ENCODE peak calls at places on chromosomes 7 and 10, in ten cellular contexts. Q is tibial nerve, J is testis, L is endothelial cell of umbilical vein, S is right lobe of liver, V is heart left ventricle, G is thyroid gland, M is lower leg skin, H is stomach, O is uterus. I is an unnamed sample.

GRCh38 chr10:119337223-119337622 is 129.9 kb downstream of the GRK5 start:
- DNase-seq in H (no peak), S (no peak), O (no peak), M (no peak), G (no peak), J (no peak), L (no peak), V (no peak), Q (no peak), I (no peak)

GRCh38 chr7:36638140-36638539 is 86.2 kb downstream of the AOAH start:
- DNase-seq in Q (no peak), G (no peak), V (no peak), M (no peak), L (no peak), H (no peak), S (no peak), O (no peak), J (no peak), I (no peak)

GRCh38 chr7:84193787-84194186 is 802 bp downstream of the SEMA3A start:
- DNase-seq in V (no peak), O (no peak), H (no peak), J (no peak), S (no peak), M (no peak), Q (no peak), L (peak), G (no peak), I (no peak)

GRCh38 chr7:26507375-26508068 is 215.9 kb downstream of the SNX10 start:
- DNase-seq in Q (no peak), J (no peak), G (no peak), H (no peak), S (no peak), M (no peak), O (no peak), L (peak), V (no peak), I (no peak)

GRCh38 chr10:124547651-124548168 is 86.1 kb downstream of the LHPP start:
- DNase-seq in V (no peak), O (no peak), G (no peak), Q (no peak), S (peak), L (no peak), H (no peak), J (no peak), M (no peak), I (no peak)

GRCh38 chr7:24728503-24729364 is 28.5 kb downstream of the GSDME start:
- DNase-seq in S (no peak), O (peak), Q (no peak), J (no peak), M (no peak), L (no peak), H (no peak), G (no peak), V (no peak), I (no peak)

GRCh38 chr10:102299873-102300272 is 54.5 kb downstream of the GBF1 start:
- DNase-seq in Q (no peak), J (no peak), M (no peak), O (no peak), G (no peak), L (no peak), S (no peak), V (no peak), H (no peak), I (no peak)

GRCh38 chr10:20596911-20597310 is 300.2 kb downstream of the NEBL start:
- DNase-seq in Q (no peak), G (no peak), J (no peak), M (no peak), V (no peak), S (no peak), L (no peak), O (no peak), H (no peak), I (no peak)

GRCh38 chr10:34565934-34566333 is 249.2 kb downstream of the PARD3 start:
- DNase-seq in V (no peak), G (no peak), L (no peak), J (no peak), M (no peak), H (no peak), O (no peak), Q (no peak), S (no peak), I (no peak)

GRCh38 chr7:27242580-27243339 is at the start of gene EVX1:
- DNase-seq in Q (no peak), V (no peak), J (no peak), H (no peak), O (no peak), G (no peak), S (no peak), M (no peak), L (no peak), I (no peak)

GRCh38 chr10:103192451-103193106 is 493 bp downstream of the NT5C2 start:
- DNase-seq in H (peak), Q (peak), V (peak), S (peak), G (peak), M (peak), L (peak), O (peak), J (peak), I (peak)

GRCh38 chr10:59872892-59873463 is 33.4 kb downstream of the CCDC6 start:
- DNase-seq in S (no peak), H (no peak), V (peak), G (peak), J (peak), Q (no peak), M (peak), L (peak), O (peak), I (no peak)

GRCh38 chr7:131329176-131329570 is 1.5 kb downstream of the MKLN1 start:
- DNase-seq in L (peak), G (no peak), S (peak), Q (no peak), M (no peak), O (no peak), V (no peak), J (peak), H (peak), I (no peak)

GRCh38 chr7:7772385-7772784 is 54.0 kb upstream of the RPA3 start:
- DNase-seq in L (peak), M (no peak), H (no peak), V (no peak), O (no peak), Q (no peak), S (no peak), G (peak), J (no peak), I (no peak)

GRCh38 chr10:123007558-123008378 is 827 bp downstream of the IKZF5 start:
- DNase-seq in L (peak), S (peak), V (no peak), O (no peak), J (peak), H (peak), M (peak), G (peak), Q (no peak), I (peak)

GRCh38 chr7:144407266-144407931 is 3.9 kb upstream of the NOBOX start:
- DNase-seq in H (peak), S (no peak), L (no peak), V (no peak), J (no peak), M (no peak), O (no peak), Q (no peak), G (no peak), I (no peak)

GRCh38 chr10:123455861-123456260 is 210.3 kb upstream of the GPR26 start:
- DNase-seq in S (no peak), H (no peak), Q (no peak), G (no peak), L (no peak), O (no peak), M (no peak), V (no peak), J (no peak), I (no peak)

GRCh38 chr7:11170863-11171568 is 197.3 kb downstream of the PHF14 start:
- DNase-seq in S (no peak), H (no peak), J (no peak), Q (no peak), L (no peak), O (no peak), V (no peak), G (no peak), M (no peak), I (no peak)

GRCh38 chr7:94391716-94392390 is 2.8 kb upstream of the COL1A2 start:
- DNase-seq in S (no peak), J (peak), G (peak), M (no peak), V (peak), L (no peak), Q (no peak), H (no peak), O (peak), I (no peak)

GRCh38 chr7:28840515-28841125 is 117.5 kb downstream of the TRIL start:
- DNase-seq in H (no peak), L (peak), G (no peak), M (no peak), S (no peak), V (no peak), J (no peak), Q (no peak), O (no peak), I (no peak)

GRCh38 chr10:14954001-14954770 is at the start of gene DCLRE1C:
- DNase-seq in S (peak), O (peak), L (peak), V (peak), G (peak), M (peak), H (peak), Q (peak), J (peak), I (peak)

GRCh38 chr7:129433823-129434171 is 435 bp upstream of the STRIP2 start:
- DNase-seq in L (no peak), O (no peak), G (no peak), M (no peak), H (no peak), Q (no peak), V (no peak), S (no peak), J (no peak), I (no peak)

GRCh38 chr10:106338486-106338885 is 826.0 kb downstream of the SORCS1 start:
- DNase-seq in H (no peak), L (no peak), M (no peak), J (no peak), V (no peak), O (no peak), G (no peak), Q (no peak), S (no peak), I (no peak)

GRCh38 chr7:35030848-35031247 is 6.4 kb downstream of the DPY19L1 start:
- DNase-seq in V (no peak), S (no peak), Q (no peak), H (no peak), G (no peak), O (no peak), M (no peak), J (no peak), L (no peak), I (no peak)

GRCh38 chr10:25059990-25060389 is 43.6 kb downstream of the THNSL1 start:
- DNase-seq in H (peak), S (no peak), V (peak), J (peak), O (peak), M (peak), Q (peak), L (peak), G (peak), I (no peak)

GRCh38 chr10:114911801-114912479 is 26.1 kb upstream of the TRUB1 start:
- DNase-seq in G (no peak), J (no peak), H (no peak), M (no peak), V (no peak), Q (no peak), L (peak), S (no peak), O (no peak), I (no peak)

GRCh38 chr7:4479367-4480039 is 202.6 kb upstream of the FOXK1 start:
- DNase-seq in S (no peak), Q (no peak), V (no peak), L (peak), M (no peak), J (peak), H (no peak), G (no peak), O (no peak), I (no peak)

GRCh38 chr10:124619195-124619594 is 125.0 kb downstream of the FAM53B start:
- DNase-seq in L (no peak), H (peak), J (no peak), V (no peak), Q (no peak), M (no peak), G (peak), S (no peak), O (no peak), I (no peak)

GRCh38 chr7:55224810-55225209 is 140.3 kb upstream of the LANCL2 start:
- DNase-seq in S (no peak), L (no peak), V (no peak), J (no peak), M (no peak), G (no peak), H (no peak), O (no peak), Q (no peak), I (no peak)

GRCh38 chr10:12755075-12755474 is 246.4 kb downstream of the CCDC3 start:
- DNase-seq in J (no peak), V (no peak), O (no peak), G (no peak), S (no peak), Q (no peak), H (no peak), L (no peak), M (no peak), I (no peak)

GRCh38 chr10:71286521-71287294 is 32.4 kb upstream of the SLC29A3 start:
- DNase-seq in J (no peak), H (no peak), O (no peak), V (no peak), Q (no peak), G (no peak), S (no peak), L (no peak), M (no peak), I (no peak)

GRCh38 chr10:124125305-124126116 is 32.1 kb upstream of the CHST15 start:
- DNase-seq in J (no peak), S (no peak), Q (no peak), G (peak), O (no peak), M (no peak), V (no peak), L (peak), H (no peak), I (no peak)

DNA sequence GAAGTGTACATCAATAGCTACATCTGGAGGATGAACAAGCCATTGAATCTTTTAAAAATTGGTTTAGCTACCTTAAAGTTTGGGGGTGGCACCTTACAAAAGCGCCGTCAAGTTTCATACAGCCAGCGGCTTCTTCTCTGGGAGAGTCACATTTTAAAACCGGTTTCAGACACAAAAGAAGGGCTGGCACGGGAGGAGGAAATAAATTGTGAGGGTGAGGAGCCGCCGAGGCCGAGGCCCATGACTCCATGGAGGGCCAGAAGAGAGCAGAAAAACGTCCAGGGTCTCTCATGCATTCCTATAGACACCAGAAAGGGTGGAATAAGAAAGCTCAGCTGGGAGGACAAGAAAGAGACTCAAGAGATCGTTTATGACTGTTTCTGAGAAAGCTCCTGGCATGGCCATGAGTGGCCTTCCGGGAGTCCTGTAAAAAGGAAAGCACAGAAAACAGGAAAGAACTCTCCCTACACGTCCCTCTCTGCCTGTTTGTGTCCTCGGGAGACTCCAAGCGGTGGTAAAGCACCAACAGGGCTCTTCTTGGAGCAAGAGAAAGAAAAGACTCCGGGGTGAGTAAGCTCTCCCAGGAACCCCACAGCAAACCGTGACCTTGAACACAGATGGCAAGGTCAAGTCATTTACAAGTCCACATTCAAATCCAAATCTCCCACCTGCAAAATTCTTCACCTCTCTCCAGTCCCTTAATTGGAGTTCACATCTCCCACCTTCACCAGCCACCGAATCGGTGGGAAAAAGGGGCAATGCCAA is 1.8 kb downstream of the FRAT2 start:
- DNase-seq in O (peak), Q (no peak), V (peak), S (peak), L (peak), G (peak), H (peak), J (peak), M (peak), I (no peak)
- TF ChIP-seq POLR2A in O (no peak), Q (no peak), V (no peak), S (peak), L (no peak), G (no peak), H (no peak), J (no peak), M (no peak), I (no peak)

DNA sequence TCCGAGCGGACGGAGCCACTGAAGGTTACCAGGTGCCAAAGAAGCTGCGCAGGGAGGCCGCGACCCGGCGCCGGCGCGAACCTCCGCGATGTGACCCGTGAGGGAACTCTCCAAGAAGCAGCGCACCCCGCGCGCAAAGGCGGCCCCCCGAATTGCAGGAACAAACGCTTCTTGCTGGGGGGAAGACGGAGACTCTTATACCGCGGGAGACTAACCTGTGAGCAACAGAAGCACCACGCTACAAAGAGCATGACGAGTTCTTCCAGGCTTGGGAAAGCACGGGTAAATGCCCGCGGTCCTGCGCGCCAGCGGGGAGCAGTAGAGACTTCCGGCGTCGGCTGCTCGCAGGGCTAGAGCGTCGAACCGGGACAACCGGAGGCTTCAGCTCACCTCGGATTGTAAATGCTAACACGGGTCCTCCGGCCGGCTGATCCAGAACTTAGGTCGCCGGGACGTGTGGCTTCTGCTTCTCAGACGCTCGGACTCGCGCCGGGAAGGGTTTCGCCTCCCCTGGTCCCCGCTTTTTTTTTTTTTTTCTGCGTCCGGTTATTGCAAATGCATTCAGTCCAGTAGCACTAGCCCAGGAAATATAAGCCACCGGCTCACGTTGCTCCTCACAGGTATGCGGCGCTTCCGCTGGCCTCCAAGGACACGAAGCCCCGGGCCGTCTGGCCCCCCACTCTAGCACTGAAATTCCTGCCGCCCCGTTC is at the start of gene COA1:
- DNase-seq in J (peak), Q (peak), M (peak), L (peak), H (peak), S (peak), G (peak), V (peak), O (peak), I (peak)
- TF ChIP-seq POLR2A in J (no peak), Q (no peak), M (no peak), L (peak), H (peak), S (peak), G (no peak), V (peak), O (no peak), I (peak)

DNA sequence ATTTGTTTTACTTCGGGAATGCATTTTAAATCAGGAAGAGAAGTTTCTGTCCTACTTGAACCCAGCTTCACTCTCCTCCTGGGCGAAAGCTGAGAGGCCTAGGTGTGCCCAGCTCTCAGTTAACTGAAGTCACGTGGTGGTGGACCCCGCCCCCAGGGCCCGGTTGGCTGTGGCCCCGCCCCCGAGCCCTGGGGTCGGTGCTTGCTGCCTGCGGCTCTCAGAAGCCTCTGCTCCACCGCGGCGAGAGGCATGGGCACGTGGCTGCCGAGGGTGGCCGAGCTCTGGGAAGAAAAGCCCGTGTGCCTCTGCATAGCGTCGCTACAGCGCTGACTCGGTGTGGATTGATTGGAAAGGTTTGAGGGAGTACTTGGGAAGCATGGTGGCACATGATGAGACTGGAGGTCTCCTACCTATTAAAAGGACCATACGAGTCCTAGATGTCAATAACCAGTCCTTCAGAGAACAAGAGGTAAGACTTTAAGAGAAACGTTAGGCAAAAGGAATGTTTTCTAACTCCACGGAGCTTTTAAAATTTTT is 34.1 kb downstream of the NET1 start:
- DNase-seq in J (peak), V (peak), G (peak), O (peak), M (peak), H (peak), Q (peak), S (peak), L (peak), I (no peak)
- TF ChIP-seq POLR2A in J (peak), V (peak), G (peak), O (peak), M (no peak), H (peak), Q (peak), S (peak), L (peak), I (no peak)

GRCh38 chr10:112139176-112139575 is 44.4 kb downstream of the GPAM start:
- DNase-seq in O (no peak), J (no peak), V (no peak), S (no peak), M (no peak), L (no peak), H (no peak), Q (no peak), G (no peak), I (no peak)

GRCh38 chr10:112136816-112137215 is 46.7 kb downstream of the GPAM start:
- DNase-seq in M (no peak), O (no peak), H (no peak), Q (no peak), J (no peak), L (no peak), G (no peak), V (no peak), S (no peak), I (no peak)

GRCh38 chr10:112140110-112140755 is 43.3 kb downstream of the GPAM start:
- DNase-seq in J (peak), V (peak), G (peak), L (peak), S (peak), M (peak), O (peak), H (peak), Q (peak), I (peak)

GRCh38 chr10:112135604-112136003 is 48.0 kb downstream of the GPAM start:
- DNase-seq in J (no peak), H (no peak), V (no peak), M (no peak), S (no peak), L (no peak), G (no peak), O (no peak), Q (no peak), I (no peak)

GRCh38 chr10:112137381-112137987 is 46.1 kb downstream of the GPAM start:
- DNase-seq in J (peak), S (peak), Q (peak), G (peak), H (peak), M (peak), V (peak), L (peak), O (peak), I (peak)
- TF ChIP-seq POLR2A in J (no peak), S (no peak), Q (no peak), G (no peak), H (no peak), M (no peak), V (no peak), L (no peak), O (no peak), I (no peak)